ENCODE peak calls at places on chromosomes 16 and 17, in four cellular contexts. T, Z, L and Q are unnamed samples.

GRCh38 chr16:67847064-67847861 is at the start of gene CENPT:
- DNase-seq in T (no peak), L (no peak), Z (peak; percentile 89), Q (no peak)

GRCh38 chr16:73890524-73891500 is 405.8 kb upstream of the PSMD7 start:
- DNase-seq in L (peak; percentile 52), Z (no peak), T (no peak), Q (no peak)

GRCh38 chr17:57158795-57159194 is 73.7 kb downstream of the AKAP1 start:
- DNase-seq in Z (no peak), T (no peak), L (no peak), Q (no peak)

GRCh38 chr17:71409137-71409536 is 711.7 kb upstream of the SOX9 start:
- DNase-seq in Z (no peak), T (no peak), L (peak; percentile 19), Q (no peak)

GRCh38 chr17:57866319-57866718 is 16.5 kb upstream of the MRPS23 start:
- DNase-seq in Z (peak; percentile 56), T (no peak), L (no peak), Q (no peak)

GRCh38 chr17:19024101-19025078 is 19.8 kb upstream of the FAM83G start:
- DNase-seq in L (no peak), T (no peak), Z (peak; percentile 64), Q (no peak)

GRCh38 chr17:40551874-40552768 is 13.2 kb downstream of the CCR7 start:
- DNase-seq in Z (peak; percentile 84), T (peak; percentile 98), L (peak; percentile 96), Q (no peak)

GRCh38 chr16:5665770-5666169 is 568.2 kb upstream of the EEF2KMT start:
- DNase-seq in Z (no peak), L (no peak), T (no peak), Q (no peak)

GRCh38 chr16:66070140-66070887 is 296.2 kb upstream of the CDH5 start:
- DNase-seq in L (peak; percentile 96), T (no peak), Z (peak; percentile 85), Q (no peak)

GRCh38 chr17:7356779-7357178 is 1.8 kb downstream of the TMEM95 start:
- DNase-seq in L (no peak), Z (no peak), T (no peak), Q (no peak)

GRCh38 chr17:59844884-59845594 is 47.7 kb downstream of the TUBD1 start:
- DNase-seq in T (no peak), L (peak; percentile 77), Z (peak; percentile 36), Q (no peak)

GRCh38 chr17:9928601-9929341 is 23.7 kb upstream of the RCVRN start:
- DNase-seq in Z (peak; percentile 49), L (peak; percentile 93), T (no peak), Q (no peak)

GRCh38 chr17:60741031-60741430 is 63.4 kb downstream of the BCAS3 start:
- DNase-seq in T (no peak), Z (no peak), L (no peak), Q (no peak)

GRCh38 chr17:76397687-76398522 is 13.5 kb downstream of the SPHK1 start:
- DNase-seq in L (peak; percentile 88), Z (peak; percentile 94), T (no peak), Q (peak; percentile 52)

GRCh38 chr17:44959821-44960523 is 8.1 kb downstream of the C1QL1 start:
- DNase-seq in Z (no peak), L (no peak), T (no peak), Q (no peak)

GRCh38 chr17:80119271-80119791 is 17.9 kb downstream of the GAA start:
- DNase-seq in T (no peak), Z (peak; percentile 63), L (no peak), Q (no peak)

GRCh38 chr17:55706808-55707773 is 15.6 kb downstream of the TMEM100 start:
- DNase-seq in Z (no peak), L (no peak), T (no peak), Q (no peak)